ENCODE peak calls at places on chromosomes 13 and 19, in nine cellular contexts. W, X, S, K, P, G, E, A and O are unnamed samples.

GRCh38 chr19:3137139-3137538 is 1.3 kb downstream of the GNA15 start:
- DNase-seq in W (no peak), X (no peak), S (no peak), K (no peak), P (no peak), G (no peak), E (no peak), A (no peak), O (no peak)

GRCh38 chr13:105442941-105443340 is 1092.5 kb downstream of the EFNB2 start:
- DNase-seq in W (no peak), X (peak), S (no peak), K (no peak), P (no peak), G (no peak), E (no peak), A (no peak), O (no peak)

GRCh38 chr19:36008336-36008978 is at the start of gene SYNE4:
- DNase-seq in W (no peak), X (no peak), S (no peak), K (no peak), P (no peak), G (no peak), E (no peak), A (peak), O (no peak)

GRCh38 chr19:47714339-47714738 is 1.1 kb downstream of the EHD2 start:
- DNase-seq in W (no peak), X (peak), S (no peak), K (no peak), P (no peak), G (no peak), E (no peak), A (no peak), O (no peak)

GRCh38 chr19:6264077-6264445 is 15.7 kb downstream of the MLLT1 start:
- DNase-seq in W (no peak), X (peak), S (no peak), K (no peak), P (no peak), G (no peak), E (no peak), A (no peak), O (peak)

GRCh38 chr19:5430237-5430636 is 25.0 kb upstream of the ZNRF4 start:
- DNase-seq in W (no peak), X (no peak), S (no peak), K (no peak), P (no peak), G (no peak), E (no peak), A (no peak), O (no peak)

GRCh38 chr19:511101-511841 is 4.0 kb downstream of the TPGS1 start:
- DNase-seq in W (no peak), X (no peak), S (peak), K (peak), P (peak), G (peak), E (no peak), A (peak), O (no peak)

GRCh38 chr19:1837625-1838105 is 10.6 kb downstream of the REXO1 start:
- DNase-seq in W (no peak), X (peak), S (peak), K (peak), P (no peak), G (no peak), E (no peak), A (no peak), O (no peak)

GRCh38 chr13:99231726-99232125 is 26.5 kb downstream of the GPR18 start:
- DNase-seq in W (no peak), X (no peak), S (no peak), K (no peak), P (no peak), G (no peak), E (no peak), A (no peak), O (no peak)

GRCh38 chr13:106468207-106468606 is 67.3 kb downstream of the EFNB2 start:
- DNase-seq in W (peak), X (no peak), S (no peak), K (no peak), P (no peak), G (no peak), E (no peak), A (no peak), O (no peak)

GRCh38 chr13:42305503-42305902 is 33.6 kb downstream of the AKAP11 start:
- DNase-seq in W (no peak), X (peak), S (no peak), K (no peak), P (no peak), G (no peak), E (no peak), A (no peak), O (no peak)

GRCh38 chr13:105719861-105720260 is 815.6 kb downstream of the EFNB2 start:
- DNase-seq in W (no peak), X (no peak), S (no peak), K (no peak), P (no peak), G (no peak), E (no peak), A (no peak), O (no peak)

GRCh38 chr13:94617389-94618000 is 15.8 kb downstream of the GPR180 start:
- DNase-seq in W (no peak), X (peak), S (no peak), K (peak), P (no peak), G (no peak), E (no peak), A (peak), O (no peak)

GRCh38 chr13:39311619-39312018 is 273.4 kb downstream of the NHLRC3 start:
- DNase-seq in W (no peak), X (no peak), S (no peak), K (no peak), P (no peak), G (no peak), E (no peak), A (no peak), O (no peak)

GRCh38 chr13:67630640-67631039 is 400.5 kb upstream of the PCDH9 start:
- DNase-seq in W (no peak), X (no peak), S (no peak), K (no peak), P (no peak), G (no peak), E (no peak), A (peak), O (no peak)

GRCh38 chr19:55379161-55379560 is 2.5 kb downstream of the TMEM190 start:
- DNase-seq in W (no peak), X (no peak), S (no peak), K (no peak), P (no peak), G (no peak), E (no peak), A (no peak), O (no peak)

GRCh38 chr13:27500806-27501534 is 50.6 kb upstream of the MTIF3 start:
- DNase-seq in W (no peak), X (no peak), S (no peak), K (no peak), P (no peak), G (no peak), E (no peak), A (no peak), O (no peak)

GRCh38 chr13:48942131-48942530 is 33.6 kb upstream of the FNDC3A start:
- DNase-seq in W (no peak), X (peak), S (no peak), K (no peak), P (no peak), G (no peak), E (no peak), A (no peak), O (no peak)

GRCh38 chr19:43578787-43579186 is 3.2 kb downstream of the PINLYP start:
- DNase-seq in W (no peak), X (no peak), S (no peak), K (no peak), P (no peak), G (no peak), E (no peak), A (no peak), O (no peak)

GRCh38 chr13:48078251-48078656 is 16.6 kb downstream of the MED4 start:
- DNase-seq in W (no peak), X (no peak), S (no peak), K (no peak), P (no peak), G (no peak), E (no peak), A (no peak), O (no peak)

GRCh38 chr19:18660051-18660910 is 23.2 kb upstream of the CRTC1 start:
- DNase-seq in W (peak), X (peak), S (no peak), K (no peak), P (peak), G (no peak), E (no peak), A (no peak), O (peak)

GRCh38 chr13:26310470-26310869 is 56.5 kb downstream of the CDK8 start:
- DNase-seq in W (no peak), X (no peak), S (no peak), K (no peak), P (no peak), G (no peak), E (no peak), A (no peak), O (no peak)

GRCh38 chr13:79379274-79379673 is 26.8 kb downstream of the RBM26 start:
- DNase-seq in W (no peak), X (no peak), S (no peak), K (no peak), P (no peak), G (no peak), E (no peak), A (no peak), O (no peak)